ENCODE peak calls at places on chromosome 1, in four cellular contexts. B is AG08396, Q is testis, G is osteocyte. M is an unnamed sample.

GRCh38 chr1:8137406-8138244 is 111.5 kb upstream of the ERRFI1 start:
- DNase-seq in B (peak), Q (peak), G (no peak), M (peak)

GRCh38 chr1:244012232-244012631 is 38.9 kb upstream of the ZBTB18 start:
- DNase-seq in B (peak), Q (no peak), G (no peak), M (peak)

GRCh38 chr1:4172659-4173599 is 272.9 kb upstream of the C1orf174 start:
- DNase-seq in B (peak), Q (peak), G (peak), M (peak)

GRCh38 chr1:29785137-29785527 is 548.8 kb downstream of the PTPRU start:
- DNase-seq in B (no peak), Q (no peak), G (peak), M (no peak)

GRCh38 chr1:172638885-172639831 is 19.7 kb upstream of the FASLG start:
- DNase-seq in B (peak), Q (no peak), G (no peak), M (peak)

GRCh38 chr1:23854568-23854967 is 13.5 kb downstream of the FUCA1 start:
- DNase-seq in B (no peak), Q (no peak), G (no peak), M (no peak)

GRCh38 chr1:178254433-178254832 is 160.5 kb downstream of the RASAL2 start:
- DNase-seq in B (no peak), Q (no peak), G (no peak), M (no peak)

GRCh38 chr1:230758705-230759354 is 11.6 kb downstream of the CAPN9 start:
- DNase-seq in B (no peak), Q (no peak), G (no peak), M (no peak)